ENCODE peak calls at places on chromosomes 4 and X, in ten cellular contexts. F is GM03348; S is iPS-NIHi11; D is AG10803; W is T follicular helper cell; U is SJSA1; Q is mesendoderm; G is activated CD4-positive, alpha-beta T cell treated with anti-CD3 and anti-CD28 coated beads for 1 hour; I is NCI-H510A; N is RCC 7860. C is an unnamed sample.

GRCh38 chr4:98663226-98664006 is 5.0 kb upstream of the TSPAN5 start:
- DNase-seq in F (no peak), S (no peak), D (no peak), W (peak), U (no peak), Q (no peak), G (peak), I (no peak), N (peak), C (peak)

GRCh38 chr4:153467154-153467896 is 1.2 kb downstream of the TMEM131L start:
- DNase-seq in F (peak), S (peak), D (no peak), W (no peak), U (no peak), Q (peak), G (peak), I (peak), N (no peak), C (peak)

GRCh38 chr4:56817840-56818491 is 3.5 kb downstream of the SPINK2 start:
- DNase-seq in F (no peak), S (no peak), D (no peak), W (no peak), U (no peak), Q (no peak), G (no peak), I (no peak), N (no peak), C (no peak)

GRCh38 chr4:161186750-161187149 is 977.0 kb downstream of the FSTL5 start:
- DNase-seq in F (no peak), S (no peak), D (no peak), W (no peak), U (no peak), Q (no peak), G (no peak), I (no peak), N (no peak), C (no peak)

GRCh38 chrX:38192007-38192625 is 28.6 kb downstream of the SRPX start:
- DNase-seq in F (peak), S (peak), D (peak), W (no peak), U (no peak), Q (peak), G (no peak), I (no peak), N (no peak), C (no peak)

GRCh38 chr4:25030283-25031076 is at the start of gene LGI2:
- DNase-seq in F (peak), S (peak), D (no peak), W (no peak), U (no peak), Q (no peak), G (no peak), I (peak), N (no peak), C (no peak)

GRCh38 chr4:576245-576821 is at the start of gene TMEM271:
- DNase-seq in F (no peak), S (peak), D (no peak), W (no peak), U (no peak), Q (peak), G (no peak), I (no peak), N (no peak), C (no peak)

GRCh38 chr4:176186067-176186466 is 9.3 kb downstream of the SPATA4 start:
- DNase-seq in F (no peak), S (no peak), D (no peak), W (no peak), U (no peak), Q (no peak), G (no peak), I (no peak), N (no peak), C (no peak)

GRCh38 chr4:134465417-134465816 is 263.8 kb upstream of the PABPC4L start:
- DNase-seq in F (no peak), S (no peak), D (no peak), W (no peak), U (no peak), Q (peak), G (no peak), I (no peak), N (no peak), C (no peak)

GRCh38 chrX:81791086-81791485 is 589.2 kb downstream of the SH3BGRL start:
- DNase-seq in F (no peak), S (no peak), D (no peak), W (no peak), U (no peak), Q (no peak), G (no peak), I (no peak), N (no peak), C (no peak)